ENCODE peak calls at places on chromosomes 4 and X, in ten cellular contexts. A is IMR-90; D is sigmoid colon; M is progenitor cell of endocrine pancreas; L is dermis microvascular lymphatic vessel endothelial cell; V is upper lobe of right lung; Z is NCI-H345; W is CD8-positive, alpha-beta T cell; C is activated CD4-positive, alpha-beta T cell treated with anti-CD3 and anti-CD28 coated beads for 48 hours; H is left lung. P is an unnamed sample.
A peak's percentile ranks its signal among the peaks of the same experiment; 100 is the strongest.

GRCh38 chr4:10944321-10944720 is 259.8 kb upstream of the CLNK start:
- DNase-seq in H (no peak), M (no peak), A (no peak), L (no peak), W (no peak), D (no peak), C (no peak), V (no peak), Z (no peak), P (no peak)

GRCh38 chrX:39627257-39627656 is 470.5 kb downstream of the BCOR start:
- DNase-seq in W (no peak), V (no peak), D (no peak), A (no peak), H (no peak), Z (peak; percentile 17), L (no peak), C (peak; percentile 10), M (no peak), P (no peak)

GRCh38 chr4:108560624-108561023 is 59.8 kb upstream of the RPL34 start:
- DNase-seq in L (peak; percentile 81), Z (no peak), V (no peak), C (no peak), A (no peak), H (no peak), W (no peak), D (no peak), M (no peak), P (no peak)

GRCh38 chr4:108547682-108548081 is 72.7 kb upstream of the RPL34 start:
- DNase-seq in A (no peak), Z (no peak), M (no peak), V (no peak), H (no peak), L (no peak), W (no peak), C (no peak), D (no peak), P (no peak)

GRCh38 chr4:1199556-1200331 is 27.4 kb upstream of the SPON2 start:
- DNase-seq in C (peak; percentile 2), A (no peak), L (no peak), D (peak; percentile 62), Z (no peak), V (peak; percentile 62), H (peak; percentile 61), M (no peak), W (no peak), P (no peak)

GRCh38 chrX:119672252-119672825 is 20.6 kb downstream of the SEPTIN6 start:
- DNase-seq in A (peak; percentile 40), D (no peak), V (no peak), W (no peak), M (no peak), H (no peak), L (peak; percentile 60), Z (peak; percentile 82), C (no peak), P (no peak)

GRCh38 chrX:153969904-153970397 is 1.7 kb downstream of the HCFC1 start:
- DNase-seq in M (no peak), W (no peak), V (no peak), D (no peak), L (no peak), H (no peak), A (peak; percentile 23), C (no peak), Z (no peak), P (peak; percentile 52)

GRCh38 chrX:103398321-103398937 is 22.1 kb downstream of the BEX3 start:
- DNase-seq in M (no peak), V (no peak), W (no peak), D (no peak), C (no peak), A (peak; percentile 86), L (peak; percentile 82), Z (no peak), H (no peak), P (peak; percentile 88)

GRCh38 chrX:39133971-39134370 is 332.7 kb downstream of the MID1IP1 start:
- DNase-seq in Z (peak; percentile 35), W (no peak), D (no peak), V (no peak), M (no peak), L (no peak), A (no peak), H (no peak), C (peak; percentile 34), P (no peak)

GRCh38 chrX:84729809-84730208 is 227.6 kb upstream of the HDX start:
- DNase-seq in C (peak; percentile 2), M (no peak), D (peak; percentile 63), H (no peak), A (peak; percentile 31), Z (peak; percentile 8), L (peak; percentile 14), V (no peak), W (no peak), P (peak; percentile 52)

GRCh38 chr4:26687728-26688127 is 103.8 kb downstream of the TBC1D19 start:
- DNase-seq in L (no peak), A (peak; percentile 94), D (no peak), V (no peak), M (no peak), C (no peak), Z (no peak), W (no peak), H (no peak), P (peak; percentile 85)